ENCODE peak calls at places on chromosome 5, in five cellular contexts. U is OCI-LY7, R is progenitor cell of endocrine pancreas, Q is tibial artery, C is AG09309. M is an unnamed sample.

GRCh38 chr5:132492386-132492785 is 1.8 kb upstream of the IRF1 start:
- DNase-seq in U (no peak), Q (no peak), R (no peak), C (no peak), M (no peak)

GRCh38 chr5:68172314-68172713 is 43.2 kb upstream of the PIK3R1 start:
- DNase-seq in Q (no peak), R (no peak), C (no peak), U (no peak), M (no peak)

GRCh38 chr5:151528996-151529395 is 62.1 kb downstream of the FAT2 start:
- DNase-seq in C (no peak), Q (no peak), R (no peak), U (no peak), M (no peak)

GRCh38 chr5:88858392-88858791 is 24.6 kb downstream of the MEF2C start:
- DNase-seq in R (no peak), Q (no peak), U (no peak), C (no peak), M (no peak)

GRCh38 chr5:178941361-178941760 is 363 bp downstream of the ZNF454 start:
- DNase-seq in R (no peak), Q (no peak), U (no peak), C (no peak), M (no peak)

GRCh38 chr5:142836048-142836447 is 65.9 kb downstream of the ARHGAP26 start:
- DNase-seq in Q (no peak), U (no peak), R (no peak), C (no peak), M (no peak)

GRCh38 chr5:74030821-74031220 is 404.8 kb downstream of the ARHGEF28 start:
- DNase-seq in R (no peak), U (no peak), C (no peak), Q (no peak), M (no peak)

GRCh38 chr5:150605546-150605945 is 34.9 kb upstream of the SYNPO start:
- DNase-seq in C (no peak), Q (no peak), U (no peak), R (no peak), M (no peak)

GRCh38 chr5:135129307-135129706 is 95.3 kb upstream of the PITX1 start:
- DNase-seq in R (no peak), C (no peak), Q (no peak), U (peak; percentile 24), M (no peak)

GRCh38 chr5:133113331-133114061 is 61.7 kb downstream of the HSPA4 start:
- DNase-seq in R (no peak), C (no peak), Q (no peak), U (peak; percentile 40), M (no peak)

GRCh38 chr5:137098663-137099062 is 400.5 kb downstream of the SPOCK1 start:
- DNase-seq in Q (no peak), C (no peak), U (no peak), R (no peak), M (no peak)

GRCh38 chr5:16902846-16903245 is 33.2 kb downstream of the MYO10 start:
- DNase-seq in U (no peak), Q (no peak), C (peak; percentile 80), R (no peak), M (no peak)

GRCh38 chr5:142186821-142187594 is 78.4 kb downstream of the NDFIP1 start:
- DNase-seq in Q (no peak), C (no peak), R (no peak), U (no peak), M (no peak)

GRCh38 chr5:80150731-80151130 is 105.1 kb downstream of the SERINC5 start:
- DNase-seq in U (no peak), Q (no peak), R (no peak), C (no peak), M (no peak)

GRCh38 chr5:133404724-133405123 is 207.6 kb downstream of the FSTL4 start:
- DNase-seq in R (no peak), C (no peak), U (no peak), Q (no peak), M (no peak)

GRCh38 chr5:24161559-24161958 is 483.2 kb downstream of the CDH10 start:
- DNase-seq in Q (no peak), R (no peak), C (no peak), U (no peak), M (no peak)

GRCh38 chr5:96788112-96788749 is 19.5 kb downstream of the ERAP1 start:
- DNase-seq in U (no peak), Q (no peak), R (no peak), C (no peak), M (no peak)

GRCh38 chr5:90386099-90386710 is 23.4 kb downstream of the CETN3 start:
- DNase-seq in U (peak; percentile 30), R (no peak), C (peak; percentile 2), Q (no peak), M (no peak)

GRCh38 chr5:179271821-179272325 is 73.4 kb downstream of the ADAMTS2 start:
- DNase-seq in C (no peak), Q (peak; percentile 59), R (no peak), U (no peak), M (no peak)

GRCh38 chr5:115209279-115209678 is 39.6 kb upstream of the TRIM36 start:
- DNase-seq in Q (no peak), R (no peak), C (no peak), U (peak; percentile 92), M (no peak)

GRCh38 chr5:17227868-17228267 is 10.4 kb downstream of the BASP1 start:
- DNase-seq in U (no peak), C (no peak), Q (no peak), R (no peak), M (no peak)

GRCh38 chr5:173053041-173053440 is 3.1 kb upstream of the CREBRF start:
- DNase-seq in C (no peak), Q (no peak), R (no peak), U (peak; percentile 37), M (no peak)

GRCh38 chr5:68435611-68436010 is 220.1 kb downstream of the PIK3R1 start:
- DNase-seq in U (peak; percentile 6), Q (no peak), C (no peak), R (no peak), M (no peak)

GRCh38 chr5:177133845-177134652 is 476 bp downstream of the NSD1 start:
- DNase-seq in Q (peak; percentile 72), R (peak; percentile 26), C (no peak), U (peak; percentile 68), M (peak; percentile 61)

GRCh38 chr5:116626272-116626723 is 51.7 kb upstream of the SEMA6A start:
- DNase-seq in R (no peak), C (no peak), U (no peak), Q (peak; percentile 89), M (peak; percentile 72)

GRCh38 chr5:67591491-67591890 is 394.9 kb upstream of the CD180 start:
- DNase-seq in U (no peak), R (no peak), C (no peak), Q (no peak), M (no peak)

GRCh38 chr5:17951392-17952169 is 317.3 kb downstream of the TAF11L14 start:
- DNase-seq in U (no peak), Q (no peak), R (no peak), C (no peak), M (no peak)

GRCh38 chr5:76733049-76733417 is 17.1 kb downstream of the F2R start:
- DNase-seq in U (no peak), R (no peak), C (no peak), Q (no peak), M (no peak)

GRCh38 chr5:34686762-34687268 is 30.7 kb downstream of the RAI14 start:
- DNase-seq in Q (peak; percentile 85), R (peak; percentile 29), U (no peak), C (peak; percentile 90), M (peak; percentile 24)
- TF ChIP-seq CTCF in Q (no peak), R (no peak), U (no peak), C (peak; percentile 3), M (no peak)

DNA sequence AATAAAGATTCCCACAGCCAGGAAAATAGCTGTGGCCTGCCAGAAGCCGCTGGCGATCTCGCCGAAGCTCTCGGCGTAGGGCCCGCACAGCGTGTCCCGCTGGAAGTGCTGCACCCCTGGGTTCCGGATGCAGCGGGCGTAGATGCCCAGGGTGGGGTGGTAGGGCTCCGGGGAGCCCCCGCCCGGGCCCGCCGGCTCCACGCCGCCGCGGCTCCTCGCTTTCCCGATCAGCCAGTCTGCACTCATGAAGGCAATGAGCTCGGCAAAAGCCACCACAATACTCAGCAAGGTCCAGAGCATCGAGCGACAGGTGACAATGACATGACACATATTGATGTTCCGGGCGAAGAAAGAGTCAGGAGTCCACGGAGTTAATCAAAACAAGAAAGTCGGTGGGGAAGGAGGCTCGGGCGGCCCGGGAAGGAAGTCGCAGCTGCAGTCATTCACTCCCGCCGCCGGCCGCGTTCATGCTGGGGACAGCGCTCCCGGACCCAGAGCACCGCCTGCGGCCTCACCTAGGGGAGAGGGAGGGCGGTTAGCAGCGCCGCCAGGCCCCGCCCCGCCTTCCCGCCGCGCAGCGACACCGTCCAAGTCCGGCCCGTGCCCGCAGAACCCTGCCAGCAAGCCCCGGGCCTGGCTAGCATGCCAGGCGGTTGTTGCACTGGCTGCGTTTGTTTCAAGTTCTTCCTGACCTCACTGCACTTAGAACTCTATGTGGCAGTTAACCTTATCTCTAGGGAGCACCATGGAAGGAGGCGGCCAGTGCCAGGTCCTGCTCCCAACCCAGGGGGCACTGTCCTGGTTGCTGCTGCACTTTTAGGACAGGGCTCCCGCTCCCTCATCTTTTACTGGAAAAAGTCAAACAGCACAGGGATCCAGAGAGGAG is 138.4 kb downstream of the LHFPL2 start:
- DNase-seq in U (peak; percentile 71), Q (peak; percentile 90), C (no peak), R (peak; percentile 39), M (peak; percentile 55)
- TF ChIP-seq CTCF in U (peak; percentile 45), Q (no peak), C (no peak), R (peak; percentile 47), M (no peak)

GRCh38 chr5:127042593-127042992 is 12.2 kb upstream of the MARCHF3 start:
- DNase-seq in U (peak; percentile 33), Q (no peak), C (no peak), R (no peak), M (no peak)
- TF ChIP-seq CTCF in U (peak; percentile 69), Q (peak; percentile 24), C (peak; percentile 13), R (no peak), M (no peak)

DNA sequence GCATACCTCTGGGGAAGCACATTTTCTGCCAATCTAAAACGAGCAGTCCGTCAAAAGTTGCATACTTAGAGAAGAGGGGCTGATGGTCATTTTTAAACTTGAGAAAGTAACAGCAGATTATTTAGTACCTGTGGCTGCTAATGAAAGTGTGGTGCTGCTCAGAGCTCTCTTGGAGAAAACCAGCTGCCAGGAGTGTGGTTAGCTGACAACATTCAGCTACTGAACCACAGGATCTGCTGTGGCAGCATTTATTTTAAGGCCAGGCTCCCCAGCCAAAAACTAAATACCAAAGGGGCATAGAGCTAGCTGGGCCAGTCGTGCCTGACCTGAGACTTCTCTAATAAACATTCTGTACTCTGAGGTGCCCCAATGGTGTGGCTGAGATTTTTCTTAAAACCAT is 203.6 kb downstream of the EDIL3 start:
- DNase-seq in U (no peak), R (no peak), Q (no peak), C (peak; percentile 2), M (no peak)
- TF ChIP-seq CTCF in U (no peak), R (no peak), Q (no peak), C (no peak), M (no peak)

M was measured in mesothelial cell of epicardium.